ENCODE peak calls at places on chromosomes 11 and 22, in nine cellular contexts. F, C, G, X, N, O, L, H and U are unnamed samples.

GRCh38 chr11:69297926-69298777 is 4.2 kb downstream of the MYEOV start:
- DNase-seq in O (peak; percentile 63), X (no peak), N (peak; percentile 95), F (peak; percentile 78), C (peak; percentile 82), L (peak; percentile 25), G (no peak), H (peak; percentile 95), U (no peak)

GRCh38 chr11:75627879-75628668 is 40.8 kb downstream of the MAP6 start:
- DNase-seq in O (no peak), L (peak; percentile 69), H (no peak), N (no peak), X (no peak), C (no peak), G (peak; percentile 66), F (no peak), U (no peak)

GRCh38 chr11:116333193-116333592 is 439.6 kb downstream of the BUD13 start:
- DNase-seq in O (no peak), N (no peak), C (no peak), G (no peak), F (no peak), L (no peak), X (no peak), H (no peak), U (no peak)

GRCh38 chr11:75347781-75348613 is 3.5 kb downstream of the ARRB1 start:
- DNase-seq in L (peak; percentile 62), F (no peak), H (no peak), N (no peak), X (no peak), G (no peak), C (no peak), O (no peak), U (no peak)

GRCh38 chr11:9330387-9331384 is 16.3 kb upstream of the TMEM41B start:
- DNase-seq in F (no peak), X (no peak), C (no peak), H (peak; percentile 74), O (no peak), N (no peak), L (no peak), G (no peak), U (no peak)

GRCh38 chr22:48947636-48948035 is 880.0 kb downstream of the BRD1 start:
- DNase-seq in F (no peak), H (no peak), X (no peak), O (no peak), L (no peak), C (no peak), N (no peak), G (no peak), U (no peak)

GRCh38 chr11:121829159-121829643 is 286.8 kb downstream of the BLID start:
- DNase-seq in N (no peak), C (no peak), L (no peak), G (no peak), X (no peak), O (no peak), F (peak; percentile 21), H (no peak), U (no peak)

GRCh38 chr11:116984589-116984988 is 113.6 kb downstream of the SIK3 start:
- DNase-seq in N (no peak), H (no peak), L (no peak), O (no peak), F (no peak), X (no peak), G (no peak), C (no peak), U (no peak)

GRCh38 chr22:49983148-49984042 is 22.8 kb downstream of the PIM3 start:
- DNase-seq in O (peak; percentile 53), G (peak; percentile 7), F (no peak), X (peak; percentile 65), H (no peak), L (peak; percentile 30), C (no peak), N (peak; percentile 84), U (no peak)
- TF ChIP-seq CTCF in O (no peak), G (no peak), F (no peak), X (peak; percentile 46), H (no peak), L (no peak), C (peak; percentile 58), N (peak; percentile 60), U (peak; percentile 3)

GRCh38 chr11:27383645-27384044 is 20.6 kb upstream of the CCDC34 start:
- DNase-seq in G (no peak), X (no peak), F (no peak), N (no peak), L (no peak), O (no peak), C (no peak), H (no peak), U (no peak)
- TF ChIP-seq CTCF in G (no peak), X (no peak), F (no peak), N (no peak), L (no peak), O (no peak), C (peak; percentile 14), H (no peak), U (no peak)

GRCh38 chr22:29326481-29326880 is 11.0 kb upstream of the RASL10A start:
- DNase-seq in H (no peak), N (peak; percentile 53), F (no peak), O (no peak), C (no peak), G (no peak), X (no peak), L (no peak), U (no peak)

GRCh38 chr22:29327089-29327764 is 11.7 kb upstream of the RASL10A start:
- DNase-seq in O (no peak), C (no peak), L (no peak), F (no peak), G (no peak), N (peak; percentile 60), X (no peak), H (no peak), U (no peak)

GRCh38 chr22:29329581-29329980 is 14.1 kb upstream of the RASL10A start:
- DNase-seq in F (no peak), G (no peak), O (no peak), L (no peak), H (no peak), X (no peak), N (peak; percentile 54), C (no peak), U (no peak)

GRCh38 chr22:29328566-29329500 is 13.3 kb upstream of the RASL10A start:
- DNase-seq in O (no peak), X (no peak), C (no peak), F (no peak), N (peak; percentile 61), L (no peak), G (no peak), H (no peak), U (no peak)

GRCh38 chr22:29328055-29328454 is 12.6 kb upstream of the RASL10A start:
- DNase-seq in L (no peak), C (no peak), G (no peak), X (no peak), F (no peak), O (no peak), N (peak; percentile 54), H (no peak), U (no peak)
- TF ChIP-seq CTCF in L (no peak), C (no peak), G (no peak), X (no peak), F (peak; percentile 35), O (no peak), N (no peak), H (no peak), U (no peak)

DNA sequence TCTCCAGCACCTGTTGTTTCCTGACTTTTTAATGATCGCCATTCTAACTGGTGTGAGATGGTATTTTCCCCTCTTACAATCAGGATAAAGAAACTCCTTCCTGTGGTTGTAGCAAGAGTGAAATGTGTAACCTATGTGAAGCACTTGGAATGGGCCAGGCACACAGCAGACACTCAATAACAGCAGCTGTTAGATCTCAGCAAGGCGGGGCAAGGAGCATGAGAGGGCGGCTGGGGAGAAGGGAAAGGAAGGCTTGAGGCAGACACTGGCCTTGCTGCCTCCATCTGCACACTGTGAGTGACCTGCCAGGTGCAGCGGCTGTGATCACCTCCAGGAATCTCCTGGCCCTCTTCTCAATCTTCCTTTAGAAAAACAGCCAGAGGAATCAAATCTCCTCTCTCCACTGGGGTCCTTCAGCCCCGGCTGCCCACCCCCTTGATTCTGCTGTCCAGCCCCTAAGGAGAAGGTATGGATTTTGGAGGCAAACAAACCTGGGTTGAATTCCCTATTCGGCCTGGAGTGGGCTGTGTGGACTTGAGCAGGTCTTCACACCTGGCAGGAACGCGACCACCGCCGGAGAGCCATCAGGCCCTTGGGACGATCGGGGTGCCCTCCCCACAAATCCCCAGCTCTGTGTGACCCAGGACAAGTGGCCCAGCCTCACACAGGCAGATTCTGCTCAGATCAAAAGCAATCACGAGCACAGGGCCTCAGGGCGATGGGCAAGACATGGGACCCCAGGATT is 49.0 kb downstream of the RPUSD4 start:
- DNase-seq in C (no peak), L (no peak), N (no peak), H (no peak), G (no peak), O (no peak), X (no peak), F (no peak), U (no peak)
- TF ChIP-seq CTCF in C (no peak), L (no peak), N (no peak), H (no peak), G (no peak), O (no peak), X (no peak), F (no peak), U (no peak)

DNA sequence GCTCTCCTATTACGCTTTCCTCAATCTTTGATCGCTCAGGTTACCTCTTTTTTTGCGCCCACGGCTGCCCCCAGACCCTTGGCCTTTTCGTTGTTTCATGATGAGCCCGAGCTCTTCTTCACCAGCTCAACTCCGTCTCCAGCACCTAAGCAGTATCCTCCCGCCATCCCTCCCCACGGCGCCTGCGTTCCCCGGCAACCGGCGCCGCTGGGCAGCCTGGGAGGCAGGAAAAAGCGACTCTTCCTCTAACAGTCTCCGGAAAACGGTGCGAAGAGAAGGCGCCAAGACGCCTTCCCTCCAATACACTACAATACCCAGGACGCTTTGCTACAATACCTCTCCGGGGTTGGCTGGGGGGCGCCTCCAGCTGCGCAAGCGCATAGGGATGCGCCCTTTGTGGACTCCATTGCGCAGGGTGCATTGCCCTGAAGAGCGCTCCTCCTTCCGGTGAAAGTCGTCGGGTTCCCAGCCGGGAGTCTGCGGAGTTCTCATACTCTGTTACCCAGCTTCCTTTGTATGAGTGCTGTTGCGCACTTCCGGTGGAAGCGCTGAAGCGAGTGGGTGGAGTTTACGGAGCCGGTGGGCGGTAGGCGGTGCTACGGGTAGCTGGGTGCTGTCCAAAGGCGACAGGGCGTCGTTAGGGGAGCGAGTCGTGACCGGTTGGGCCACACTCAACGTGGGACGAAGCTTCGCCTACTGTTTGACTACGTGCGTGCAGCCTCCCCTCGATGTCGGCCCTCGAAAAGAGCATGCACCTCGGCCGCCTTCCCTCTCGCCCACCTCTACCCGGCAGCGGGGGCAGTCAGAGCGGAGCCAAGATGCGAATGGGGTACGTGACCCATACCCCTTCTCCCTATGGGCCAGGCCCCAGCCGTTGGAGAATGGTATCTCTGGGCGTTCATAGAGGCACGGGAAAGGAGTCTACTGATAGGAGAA is at the start of the genes C2CD3 and PPME1:
- DNase-seq in O (peak; percentile 94), H (peak; percentile 99), F (peak; percentile 99), L (peak; percentile 98), X (peak; percentile 97), N (peak; percentile 98), C (peak; percentile 98), G (peak; percentile 98), U (peak; percentile 68)
- TF ChIP-seq CTCF in O (no peak), H (no peak), F (no peak), L (peak; percentile 22), X (no peak), N (peak; percentile 31), C (peak; percentile 44), G (peak; percentile 34), U (peak; percentile 23)